ENCODE peak calls at places on chromosomes 2 and 18, in ten cellular contexts. Q is NCI-H2081; J is tibial nerve; F is nucleus accumbens; C is midbrain; E is NCI-H774; A is ureter; W is activated CD4-positive, CD25-positive, alpha-beta regulatory T cell treated with anti-CD3 and anti-CD28 coated beads, Interleukin-2, amount 50 U/mL, for 72 hours; Y is GM13977; I is esophagus squamous epithelium. U is an unnamed sample.

GRCh38 chr2:67650292-67651133 is 253.4 kb downstream of the ETAA1 start:
- DNase-seq in Q (peak), J (peak), F (peak), C (peak), E (no peak), A (peak), W (no peak), Y (peak), I (no peak), U (peak)

GRCh38 chr2:133605031-133605773 is 36.9 kb upstream of the NCKAP5 start:
- DNase-seq in Q (no peak), J (no peak), F (no peak), C (no peak), E (no peak), A (no peak), W (no peak), Y (no peak), I (no peak), U (no peak)

GRCh38 chr18:13585379-13586153 is 140.8 kb downstream of the FAM210A start:
- DNase-seq in Q (no peak), J (no peak), F (no peak), C (no peak), E (no peak), A (no peak), W (no peak), Y (peak), I (no peak), U (no peak)

GRCh38 chr2:241344925-241345651 is 11.0 kb upstream of the FARP2 start:
- DNase-seq in Q (no peak), J (no peak), F (no peak), C (no peak), E (no peak), A (no peak), W (no peak), Y (no peak), I (no peak), U (no peak)

GRCh38 chr18:58525517-58525916 is 103.4 kb downstream of the ALPK2 start:
- DNase-seq in Q (no peak), J (no peak), F (no peak), C (no peak), E (no peak), A (no peak), W (no peak), Y (peak), I (no peak), U (no peak)

GRCh38 chr2:192162392-192163042 is 32.2 kb downstream of the TMEFF2 start:
- DNase-seq in Q (peak), J (peak), F (peak), C (peak), E (peak), A (peak), W (peak), Y (peak), I (peak), U (peak)

GRCh38 chr2:219161097-219161496 is 482 bp upstream of the NHEJ1 start:
- DNase-seq in Q (no peak), J (no peak), F (no peak), C (no peak), E (no peak), A (no peak), W (no peak), Y (no peak), I (no peak), U (no peak)

GRCh38 chr2:205496370-205496769 is 185.9 kb upstream of the NRP2 start:
- DNase-seq in Q (no peak), J (no peak), F (no peak), C (no peak), E (no peak), A (no peak), W (no peak), Y (no peak), I (no peak), U (no peak)

GRCh38 chr18:48800877-48801727 is 149.7 kb downstream of the SMAD7 start:
- DNase-seq in Q (no peak), J (no peak), F (no peak), C (no peak), E (no peak), A (peak), W (peak), Y (peak), I (no peak), U (peak)

GRCh38 chr2:186874713-186875112 is 25.7 kb upstream of the ZSWIM2 start:
- DNase-seq in Q (no peak), J (no peak), F (no peak), C (no peak), E (no peak), A (no peak), W (no peak), Y (no peak), I (no peak), U (no peak)

GRCh38 chr18:3055861-3056260 is 42.9 kb upstream of the LPIN2 start:
- DNase-seq in Q (no peak), J (no peak), F (no peak), C (no peak), E (no peak), A (no peak), W (no peak), Y (no peak), I (no peak), U (no peak)

GRCh38 chr2:45004569-45005181 is 4.6 kb downstream of the SIX2 start:
- DNase-seq in Q (no peak), J (no peak), F (no peak), C (no peak), E (no peak), A (no peak), W (no peak), Y (no peak), I (no peak), U (no peak)

GRCh38 chr2:44553456-44553855 is 191.7 kb downstream of the CAMKMT start:
- DNase-seq in Q (no peak), J (no peak), F (no peak), C (no peak), E (no peak), A (no peak), W (no peak), Y (no peak), I (no peak), U (no peak)

GRCh38 chr2:16322308-16323130 is 343.1 kb downstream of the CYRIA start:
- DNase-seq in Q (no peak), J (no peak), F (no peak), C (no peak), E (no peak), A (no peak), W (no peak), Y (no peak), I (no peak), U (no peak)

GRCh38 chr2:141317986-141318385 is 812.8 kb downstream of the LRP1B start:
- DNase-seq in Q (no peak), J (no peak), F (no peak), C (no peak), E (no peak), A (no peak), W (no peak), Y (no peak), I (no peak), U (no peak)

GRCh38 chr18:55318864-55319516 is 269.0 kb downstream of the TCF4 start:
- DNase-seq in Q (peak), J (no peak), F (no peak), C (no peak), E (no peak), A (no peak), W (no peak), Y (no peak), I (no peak), U (no peak)

GRCh38 chr2:218074031-218074430 is 5.0 kb downstream of the RUFY4 start:
- DNase-seq in Q (no peak), J (no peak), F (no peak), C (no peak), E (no peak), A (no peak), W (no peak), Y (peak), I (no peak), U (no peak)

GRCh38 chr18:14577971-14578370 is 34.6 kb upstream of the POTEC start:
- DNase-seq in Q (no peak), J (no peak), F (no peak), C (no peak), E (no peak), A (no peak), W (no peak), Y (no peak), I (no peak), U (no peak)